ENCODE peak calls at places on chromosome 1, in nine cellular contexts. A is A549, O is epithelial cell of esophagus, M is AG04450, Y is dorsolateral prefrontal cortex, W is suprapubic skin, X is coronary artery, T is colonic mucosa, Z is GM12865. Q is an unnamed sample.

GRCh38 chr1:114278911-114279310 is 125.2 kb upstream of the SYT6 start:
- DNase-seq in A (no peak), O (no peak), M (no peak), Y (no peak), W (no peak), X (no peak), T (no peak), Z (no peak), Q (no peak)

GRCh38 chr1:48851638-48852037 is 74.9 kb upstream of the BEND5 start:
- DNase-seq in A (no peak), O (no peak), M (no peak), Y (no peak), W (no peak), X (no peak), T (no peak), Z (no peak), Q (no peak)

GRCh38 chr1:159012495-159012894 is 2.8 kb downstream of the IFI16 start:
- DNase-seq in A (no peak), O (peak), M (no peak), Y (no peak), W (no peak), X (no peak), T (peak), Z (peak), Q (no peak)

GRCh38 chr1:111738436-111739221 is 566 bp downstream of the INKA2 start:
- DNase-seq in A (peak), O (peak), M (no peak), Y (peak), W (peak), X (peak), T (peak), Z (peak), Q (no peak)

GRCh38 chr1:111825217-111825616 is 69.5 kb downstream of the DDX20 start:
- DNase-seq in A (no peak), O (no peak), M (no peak), Y (no peak), W (no peak), X (no peak), T (no peak), Z (no peak), Q (no peak)

GRCh38 chr1:70980361-70980760 is 67.3 kb downstream of the PTGER3 start:
- DNase-seq in A (no peak), O (no peak), M (no peak), Y (no peak), W (no peak), X (no peak), T (no peak), Z (no peak), Q (no peak)

GRCh38 chr1:239963861-239964260 is 127.8 kb upstream of the FMN2 start:
- DNase-seq in A (no peak), O (no peak), M (no peak), Y (no peak), W (no peak), X (no peak), T (no peak), Z (no peak), Q (no peak)

GRCh38 chr1:47991187-47991586 is 6.0 kb downstream of the TRABD2B start:
- DNase-seq in A (no peak), O (peak), M (no peak), Y (no peak), W (no peak), X (no peak), T (no peak), Z (no peak), Q (no peak)

GRCh38 chr1:170010443-170010842 is 64.1 kb downstream of the KIFAP3 start:
- DNase-seq in A (no peak), O (peak), M (no peak), Y (no peak), W (no peak), X (no peak), T (peak), Z (peak), Q (no peak)

GRCh38 chr1:86419277-86419903 is 4.6 kb upstream of the CLCA2 start:
- DNase-seq in A (no peak), O (peak), M (no peak), Y (no peak), W (no peak), X (no peak), T (peak), Z (peak), Q (no peak)

GRCh38 chr1:219465247-219466093 is 147.4 kb downstream of the ZC3H11B start:
- DNase-seq in A (no peak), O (peak), M (no peak), Y (no peak), W (no peak), X (no peak), T (no peak), Z (peak), Q (no peak)

GRCh38 chr1:36238433-36238832 is 14.2 kb downstream of the THRAP3 start:
- DNase-seq in A (no peak), O (no peak), M (no peak), Y (no peak), W (no peak), X (no peak), T (no peak), Z (no peak), Q (no peak)

GRCh38 chr1:8109226-8109625 is 83.1 kb upstream of the ERRFI1 start:
- DNase-seq in A (no peak), O (no peak), M (no peak), Y (no peak), W (no peak), X (no peak), T (no peak), Z (no peak), Q (no peak)

GRCh38 chr1:209768354-209768774 is 12.5 kb downstream of the TRAF3IP3 start:
- DNase-seq in A (no peak), O (no peak), M (no peak), Y (no peak), W (no peak), X (no peak), T (peak), Z (peak), Q (no peak)

GRCh38 chr1:160407819-160408801 is 7.7 kb downstream of the VANGL2 start:
- DNase-seq in A (no peak), O (peak), M (no peak), Y (no peak), W (no peak), X (no peak), T (peak), Z (no peak), Q (peak)

GRCh38 chr1:185311589-185312225 is 5.3 kb downstream of the IVNS1ABP start:
- DNase-seq in A (no peak), O (no peak), M (peak), Y (no peak), W (no peak), X (no peak), T (no peak), Z (no peak), Q (no peak)

GRCh38 chr1:3000671-3001470 is 20.4 kb upstream of the ACTRT2 start:
- DNase-seq in A (no peak), O (no peak), M (no peak), Y (no peak), W (no peak), X (no peak), T (no peak), Z (no peak), Q (peak)

GRCh38 chr1:24978383-24979032 is 48.4 kb upstream of the RUNX3 start:
- DNase-seq in A (no peak), O (no peak), M (no peak), Y (no peak), W (no peak), X (no peak), T (no peak), Z (no peak), Q (no peak)

DNA sequence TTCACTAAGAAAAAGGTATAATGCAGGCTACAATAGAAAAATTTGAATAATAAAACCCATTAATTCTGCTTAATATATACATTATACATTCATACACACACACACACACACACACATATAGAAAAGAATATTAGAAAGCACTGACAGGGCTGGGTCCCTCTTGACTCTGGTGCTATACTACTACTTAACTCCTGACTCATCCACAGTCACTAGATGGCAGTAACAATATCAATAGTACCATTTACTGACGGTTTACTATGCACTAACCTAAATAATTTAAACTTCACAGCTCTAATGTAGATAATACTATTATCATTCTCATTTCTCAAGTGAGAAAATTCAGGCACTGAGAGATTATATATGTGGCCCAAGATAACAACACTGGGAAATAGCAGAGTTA is 87.5 kb downstream of the COP1 start:
- DNase-seq in A (peak), O (peak), M (no peak), Y (no peak), W (no peak), X (no peak), T (no peak), Z (peak), Q (no peak)
- TF ChIP-seq CTCF in A (peak), O (peak), M (peak), Y (no peak), W (no peak), X (no peak), T (no peak), Z (peak), Q (peak)

GRCh38 chr1:205358579-205358978 is 1.9 kb upstream of the KLHDC8A start:
- DNase-seq in A (no peak), O (no peak), M (no peak), Y (no peak), W (no peak), X (no peak), T (no peak), Z (no peak), Q (no peak)
- TF ChIP-seq CTCF in A (no peak), O (no peak), M (no peak), Y (no peak), W (no peak), X (no peak), T (no peak), Z (no peak), Q (no peak)

DNA sequence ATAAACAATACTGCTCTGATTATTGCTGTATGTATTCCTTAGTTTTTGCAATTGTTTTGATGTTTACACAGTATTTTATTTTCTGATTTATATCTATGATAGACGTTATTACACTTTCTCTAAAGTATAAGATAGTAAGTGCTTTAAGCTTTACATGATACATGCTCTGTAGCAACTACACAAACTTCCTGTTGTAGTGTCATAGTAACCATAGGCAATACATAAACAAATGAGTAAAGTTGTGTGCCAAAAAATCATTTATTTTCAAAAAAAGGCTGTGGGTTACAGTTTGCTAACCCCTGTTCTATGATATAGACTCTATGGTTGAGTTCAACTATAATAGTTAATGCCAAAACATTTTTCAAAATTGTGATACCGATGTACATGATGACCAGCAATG is 1156.4 kb downstream of the AMY1C start:
- DNase-seq in A (no peak), O (no peak), M (no peak), Y (no peak), W (no peak), X (no peak), T (no peak), Z (no peak), Q (no peak)
- TF ChIP-seq CTCF in A (no peak), O (no peak), M (no peak), Y (no peak), W (no peak), X (no peak), T (no peak), Z (no peak), Q (no peak)

DNA sequence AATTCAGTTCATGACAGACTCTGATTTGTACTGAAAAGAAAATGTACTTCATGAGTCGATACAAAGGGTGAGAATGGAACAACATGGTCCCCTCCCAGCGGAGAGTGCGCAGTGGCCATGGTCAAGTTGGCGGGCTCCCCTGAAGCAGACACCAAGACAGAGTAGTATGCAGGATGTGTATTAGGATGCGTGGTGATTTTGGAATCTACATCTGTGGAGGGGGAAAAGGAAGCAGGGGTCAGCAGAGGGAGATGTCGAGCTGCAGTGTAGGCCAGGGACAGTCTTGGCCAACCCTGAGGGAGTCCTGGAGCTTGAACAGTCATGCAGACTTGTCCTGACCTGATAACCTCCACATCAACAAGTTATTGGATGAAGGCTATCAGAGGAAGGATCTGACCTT is 481.0 kb downstream of the OMA1 start:
- DNase-seq in A (no peak), O (peak), M (no peak), Y (no peak), W (no peak), X (no peak), T (no peak), Z (peak), Q (no peak)
- TF ChIP-seq CTCF in A (no peak), O (no peak), M (no peak), Y (no peak), W (no peak), X (no peak), T (no peak), Z (no peak), Q (no peak)

GRCh38 chr1:22461100-22461499 is 9.4 kb downstream of the ZBTB40 start:
- DNase-seq in A (no peak), O (no peak), M (no peak), Y (no peak), W (no peak), X (no peak), T (no peak), Z (no peak), Q (no peak)
- TF ChIP-seq CTCF in A (no peak), O (no peak), M (no peak), Y (no peak), W (no peak), X (no peak), T (no peak), Z (no peak), Q (no peak)

GRCh38 chr1:148362141-148362929 is 120.8 kb downstream of the PPIAL4G start:
- DNase-seq in A (no peak), O (peak), M (no peak), Y (peak), W (no peak), X (no peak), T (peak), Z (no peak), Q (peak)
- TF ChIP-seq CTCF in A (no peak), O (no peak), M (no peak), Y (no peak), W (no peak), X (no peak), T (no peak), Z (no peak), Q (no peak)

DNA sequence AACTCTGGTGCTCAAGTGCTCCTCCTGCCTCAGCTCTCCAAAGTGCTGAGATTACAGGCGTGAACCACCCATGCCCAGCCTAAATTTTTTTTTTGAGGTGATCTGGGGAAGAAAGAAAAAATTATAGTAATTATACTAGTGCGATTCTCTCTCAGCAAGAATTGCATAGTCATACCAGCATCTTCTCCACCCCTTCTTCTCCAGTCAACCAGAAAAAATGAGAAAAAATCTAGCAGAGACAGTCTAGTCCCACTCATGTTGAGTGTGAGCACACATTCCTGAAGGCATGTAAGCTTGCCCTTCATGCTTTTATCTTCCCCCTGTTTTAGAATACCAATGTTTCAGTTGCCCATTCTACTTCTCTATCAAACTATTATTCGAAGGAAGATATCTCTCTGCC is 207.6 kb downstream of the S1PR1 start:
- DNase-seq in A (no peak), O (no peak), M (no peak), Y (no peak), W (no peak), X (no peak), T (no peak), Z (peak), Q (no peak)
- TF ChIP-seq CTCF in A (no peak), O (no peak), M (no peak), Y (no peak), W (no peak), X (no peak), T (no peak), Z (no peak), Q (no peak)

Q was measured in RWPE2.